ENCODE peak calls at places on chromosomes 4 and X, in nine cellular contexts. I is mucosa of descending colon, T is lower lobe of right lung, Y is PC-3, M is endodermal cell, R is HFFc6, N is Panc1, J is GM13976, L is cardiac fibroblast. S is an unnamed sample.

GRCh38 chr4:122826596-122827257 is at the start of gene FGF2:
- DNase-seq in I (peak), T (peak), Y (peak), M (peak), R (peak), N (no peak), J (peak), L (peak), S (peak)

GRCh38 chr4:22428441-22428840 is 87.4 kb downstream of the ADGRA3 start:
- DNase-seq in I (no peak), T (no peak), Y (no peak), M (no peak), R (no peak), N (no peak), J (no peak), L (no peak), S (no peak)

GRCh38 chr4:133154725-133155124 is 5.6 kb downstream of the PCDH10 start:
- DNase-seq in I (no peak), T (no peak), Y (peak), M (peak), R (peak), N (peak), J (peak), L (peak), S (peak)

GRCh38 chr4:152063301-152064235 is 302.8 kb upstream of the GATB start:
- DNase-seq in I (peak), T (no peak), Y (peak), M (no peak), R (peak), N (no peak), J (no peak), L (no peak), S (no peak)

GRCh38 chr4:138439143-138439581 is 197.0 kb upstream of the SLC7A11 start:
- DNase-seq in I (no peak), T (no peak), Y (peak), M (no peak), R (no peak), N (no peak), J (no peak), L (no peak), S (no peak)

GRCh38 chrX:2559124-2559523 is 58.3 kb upstream of the DHRSX start:
- DNase-seq in I (no peak), T (no peak), Y (no peak), M (no peak), R (peak), N (no peak), J (no peak), L (no peak), S (no peak)

GRCh38 chr4:184453402-184454160 is 20.8 kb downstream of the IRF2 start:
- DNase-seq in I (peak), T (no peak), Y (peak), M (peak), R (peak), N (no peak), J (peak), L (peak), S (no peak)

GRCh38 chrX:119760026-119760902 is 1.9 kb downstream of the SOWAHD start:
- DNase-seq in I (no peak), T (no peak), Y (no peak), M (no peak), R (no peak), N (no peak), J (no peak), L (no peak), S (no peak)

GRCh38 chr4:12488672-12489071 is 995.5 kb downstream of the RAB28 start:
- DNase-seq in I (no peak), T (no peak), Y (no peak), M (peak), R (no peak), N (no peak), J (no peak), L (peak), S (no peak)

GRCh38 chrX:104085919-104086318 is 9.9 kb upstream of the TMSB15C start:
- DNase-seq in I (no peak), T (no peak), Y (no peak), M (peak), R (no peak), N (no peak), J (no peak), L (no peak), S (no peak)

GRCh38 chr4:1348014-1348513 is 1.1 kb downstream of the UVSSA start:
- DNase-seq in I (no peak), T (peak), Y (no peak), M (no peak), R (no peak), N (no peak), J (no peak), L (no peak), S (no peak)

GRCh38 chr4:87679449-87680169 is 29.5 kb downstream of the DMP1 start:
- DNase-seq in I (peak), T (no peak), Y (peak), M (peak), R (peak), N (peak), J (peak), L (peak), S (peak)

DNA sequence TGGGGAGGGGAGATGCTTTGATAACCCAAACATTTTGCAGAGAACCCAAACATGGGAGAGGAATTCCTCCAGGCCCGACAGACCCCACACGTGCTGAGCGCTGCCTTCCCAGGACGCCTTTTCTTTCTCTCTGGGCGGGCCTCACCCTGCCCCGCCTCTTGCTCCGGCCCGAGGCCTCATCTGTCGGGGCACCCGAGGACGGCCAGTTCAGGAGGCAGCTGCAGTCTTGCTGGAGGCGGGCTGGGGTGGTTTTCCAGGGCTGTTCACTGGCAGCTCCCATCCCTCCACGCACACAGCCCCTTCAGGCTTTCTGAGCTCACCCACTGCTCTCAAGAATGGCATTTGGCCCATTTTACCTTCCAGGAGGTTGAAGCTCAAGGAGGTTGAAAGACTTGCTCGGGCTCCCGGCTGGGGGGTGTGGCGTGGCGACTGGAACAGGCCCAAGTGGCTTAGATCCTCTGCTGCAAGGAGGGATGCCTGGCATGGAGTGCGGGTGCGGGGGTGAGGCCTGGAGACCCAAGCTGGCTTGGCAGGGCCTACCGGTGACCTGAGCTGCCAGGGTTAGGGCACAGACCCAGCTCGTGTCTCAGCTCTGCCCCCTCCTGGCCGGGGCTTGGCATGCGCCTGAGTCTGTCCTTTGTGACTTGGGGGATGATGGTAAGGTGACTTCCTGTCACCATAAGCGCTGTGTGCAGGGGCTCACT is 99.2 kb downstream of the PSAPL1 start:
- DNase-seq in I (peak), T (peak), Y (peak), M (peak), R (no peak), N (no peak), J (peak), L (peak), S (peak)
- TF ChIP-seq CTCF in I (peak), T (peak), Y (peak), M (peak), R (peak), N (peak), J (peak), L (peak), S (peak)

DNA sequence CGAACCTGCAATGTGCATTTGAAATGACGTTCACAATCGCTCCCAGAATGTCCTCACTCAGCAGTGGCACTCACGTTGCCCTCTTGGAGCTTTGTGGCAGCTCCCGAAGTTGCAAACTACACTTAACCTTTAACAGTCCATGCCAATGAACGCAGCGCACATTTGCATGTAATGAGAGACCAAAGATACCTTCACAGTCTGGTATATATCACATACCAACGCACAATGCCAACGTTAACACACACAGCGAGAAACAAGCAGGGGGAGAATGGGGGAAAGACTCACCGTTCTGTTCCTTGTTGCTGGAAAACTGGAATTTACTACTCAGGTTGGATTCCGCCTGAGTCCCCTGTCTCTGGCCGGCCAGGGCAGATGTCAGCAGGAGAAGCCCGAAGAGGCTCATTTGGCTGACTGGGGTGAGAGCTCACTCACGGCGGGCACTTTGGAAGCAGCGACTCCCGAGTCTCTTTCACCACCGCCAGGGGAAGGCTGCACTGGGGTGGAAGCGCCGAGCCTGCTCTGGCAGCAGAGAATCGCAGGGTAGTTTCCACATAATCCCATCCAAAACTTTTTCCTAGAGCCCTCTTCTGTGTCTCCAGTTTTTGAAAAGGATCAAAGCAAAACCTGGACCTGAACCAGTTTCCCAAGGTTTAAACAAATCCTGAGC is 965 bp downstream of the PDGFC start:
- DNase-seq in I (peak), T (peak), Y (peak), M (peak), R (peak), N (no peak), J (peak), L (peak), S (peak)
- TF ChIP-seq CTCF in I (no peak), T (peak), Y (peak), M (peak), R (peak), N (peak), J (no peak), L (peak), S (peak)

GRCh38 chr4:77123403-77123802 is 33.6 kb upstream of the CCNG2 start:
- DNase-seq in I (no peak), T (no peak), Y (no peak), M (no peak), R (no peak), N (no peak), J (no peak), L (no peak), S (no peak)

GRCh38 chr4:77120888-77121508 is 36.0 kb upstream of the CCNG2 start:
- DNase-seq in I (no peak), T (no peak), Y (peak), M (no peak), R (no peak), N (no peak), J (peak), L (no peak), S (no peak)
- TF ChIP-seq CTCF in I (no peak), T (no peak), Y (no peak), M (peak), R (no peak), N (peak), J (peak), L (no peak), S (no peak)

DNA sequence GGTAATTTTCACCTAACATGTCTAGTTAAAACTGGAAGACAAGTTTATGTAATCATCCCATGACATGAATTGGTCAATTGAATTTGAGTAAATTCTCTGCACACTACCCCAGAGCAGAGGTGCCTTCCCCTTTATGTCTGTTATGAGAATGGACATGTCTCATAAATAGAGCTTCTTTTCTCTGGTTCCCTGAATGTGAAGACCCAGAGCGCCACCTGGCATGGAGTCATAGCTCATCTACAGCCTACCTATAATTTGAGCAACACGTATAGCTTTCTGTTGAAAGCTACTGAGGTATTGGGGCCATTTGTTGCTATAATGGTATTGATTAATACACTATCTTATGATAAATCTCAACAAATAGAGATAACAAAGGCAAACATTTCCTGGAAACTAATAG is 626.5 kb upstream of the GALNTL6 start:
- DNase-seq in I (no peak), T (no peak), Y (no peak), M (peak), R (no peak), N (no peak), J (no peak), L (no peak), S (no peak)
- TF ChIP-seq CTCF in I (no peak), T (no peak), Y (no peak), M (peak), R (no peak), N (no peak), J (no peak), L (no peak), S (no peak)

DNA sequence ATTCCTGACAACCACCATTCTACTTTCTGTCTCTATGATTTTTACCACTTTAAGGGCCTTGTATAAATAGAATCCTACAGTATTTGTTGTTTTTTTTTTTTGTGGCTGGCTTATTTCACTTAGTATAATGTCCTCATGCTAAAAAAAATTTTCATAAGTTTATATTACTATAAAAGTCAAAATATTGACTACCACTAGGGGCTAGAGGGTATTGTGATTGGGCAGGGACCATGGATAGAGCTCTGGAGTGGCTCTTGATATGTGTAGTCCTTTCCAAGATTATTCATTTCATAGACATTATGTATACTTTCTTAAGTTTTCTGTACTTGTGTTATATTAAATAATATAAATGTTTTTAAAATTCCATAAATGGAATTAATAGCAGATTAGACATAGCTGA is 34.6 kb downstream of the MYOZ2 start:
- DNase-seq in I (no peak), T (no peak), Y (no peak), M (no peak), R (no peak), N (no peak), J (no peak), L (no peak), S (no peak)
- TF ChIP-seq CTCF in I (no peak), T (no peak), Y (no peak), M (peak), R (peak), N (no peak), J (no peak), L (peak), S (no peak)

GRCh38 chrX:1075741-1076140 is 136.7 kb downstream of the CRLF2 start:
- DNase-seq in I (no peak), T (no peak), Y (no peak), M (no peak), R (no peak), N (no peak), J (no peak), L (no peak), S (no peak)

GRCh38 chrX:1074755-1075154 is 137.7 kb downstream of the CRLF2 start:
- DNase-seq in I (no peak), T (no peak), Y (no peak), M (no peak), R (no peak), N (no peak), J (no peak), L (no peak), S (no peak)

GRCh38 chrX:1074172-1074571 is 138.3 kb downstream of the CRLF2 start:
- DNase-seq in I (no peak), T (no peak), Y (no peak), M (no peak), R (no peak), N (no peak), J (no peak), L (no peak), S (no peak)

GRCh38 chrX:1075156-1075555 is 137.3 kb downstream of the CRLF2 start:
- DNase-seq in I (no peak), T (no peak), Y (no peak), M (no peak), R (no peak), N (no peak), J (no peak), L (no peak), S (no peak)

GRCh38 chrX:1077140-1077539 is 135.3 kb downstream of the CRLF2 start:
- DNase-seq in I (no peak), T (no peak), Y (no peak), M (peak), R (no peak), N (no peak), J (no peak), L (no peak), S (no peak)
- TF ChIP-seq CTCF in I (no peak), T (no peak), Y (no peak), M (no peak), R (no peak), N (no peak), J (no peak), L (no peak), S (no peak)

DNA sequence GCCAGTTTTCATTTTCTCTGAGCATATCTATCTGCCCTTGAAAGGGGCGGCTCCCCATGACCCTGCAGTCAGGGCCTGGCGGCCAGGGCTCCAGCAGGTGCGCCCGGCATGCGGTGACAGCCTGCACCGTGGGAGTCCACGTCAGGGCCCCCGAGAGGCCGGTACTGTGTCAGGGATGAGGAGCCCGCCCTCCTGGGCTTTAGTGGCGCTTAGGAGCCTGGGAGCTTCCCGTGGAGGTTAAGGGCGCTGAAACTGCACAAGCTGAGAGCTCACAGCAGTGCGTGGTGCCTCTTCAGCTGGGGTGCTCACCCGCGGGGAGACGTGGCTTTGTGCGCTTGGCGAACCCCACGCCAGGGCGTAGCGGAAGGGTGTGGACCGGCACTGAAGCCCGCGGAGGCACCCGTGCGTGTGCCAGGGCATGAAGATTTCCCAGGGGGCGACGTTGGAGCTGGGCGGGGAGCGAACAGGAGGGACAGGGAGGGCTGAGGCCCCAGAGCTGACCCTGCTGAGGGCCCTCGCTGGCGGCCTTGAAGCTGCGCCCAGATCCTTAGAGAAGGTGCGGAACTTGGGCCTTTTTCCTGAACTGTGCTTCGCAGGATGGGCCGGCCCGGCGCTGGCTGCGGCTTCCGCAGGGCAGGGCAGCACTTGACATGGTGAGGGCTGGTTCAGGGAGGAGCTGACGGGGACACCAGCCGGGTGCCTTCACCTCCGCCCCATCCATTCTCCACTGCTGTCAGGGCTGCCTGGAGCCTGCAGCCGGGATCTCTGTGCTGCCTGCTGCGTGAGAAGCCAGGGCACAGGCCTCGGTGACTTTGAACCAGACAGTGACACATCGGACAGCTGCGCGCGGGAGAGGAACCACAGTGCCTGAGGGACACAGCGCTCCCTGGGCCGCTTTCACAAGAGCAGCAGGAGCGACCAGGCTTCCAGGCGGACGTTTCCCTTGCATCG is 32.9 kb downstream of the HTT-AS start:
- DNase-seq in I (peak), T (peak), Y (peak), M (peak), R (peak), N (no peak), J (peak), L (peak), S (no peak)
- TF ChIP-seq CTCF in I (no peak), T (no peak), Y (no peak), M (no peak), R (no peak), N (no peak), J (no peak), L (no peak), S (no peak)

GRCh38 chrX:35728481-35728880 is 69.7 kb upstream of the MAGEB16 start:
- DNase-seq in I (no peak), T (no peak), Y (peak), M (peak), R (no peak), N (no peak), J (no peak), L (no peak), S (no peak)

GRCh38 chrX:35722128-35722527 is 76.0 kb upstream of the MAGEB16 start:
- DNase-seq in I (no peak), T (no peak), Y (no peak), M (no peak), R (no peak), N (no peak), J (no peak), L (no peak), S (no peak)

DNA sequence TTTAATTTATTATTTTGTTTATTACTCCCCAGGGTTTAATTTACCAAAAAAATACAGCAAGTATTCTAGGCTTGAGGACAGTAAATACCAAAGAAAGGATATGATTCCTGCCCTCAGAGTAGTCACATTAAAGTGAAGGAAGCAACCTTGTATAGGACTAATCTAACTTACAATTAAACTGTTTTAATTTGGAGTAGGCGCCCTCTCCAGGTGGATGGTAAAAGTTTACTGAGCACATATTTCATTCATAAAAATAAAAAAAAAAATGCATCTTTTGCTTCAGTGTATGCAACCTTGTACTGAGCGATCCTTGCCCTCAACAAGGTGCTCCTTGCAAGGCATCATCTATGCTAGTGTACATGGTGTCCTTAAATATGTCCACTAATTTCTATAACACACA is 72.0 kb upstream of the MAGEB16 start:
- DNase-seq in I (peak), T (no peak), Y (peak), M (no peak), R (peak), N (no peak), J (no peak), L (peak), S (no peak)
- TF ChIP-seq CTCF in I (no peak), T (no peak), Y (peak), M (peak), R (peak), N (peak), J (no peak), L (no peak), S (no peak)

GRCh38 chr4:82739292-82740190 is 59.1 kb downstream of the SCD5 start:
- DNase-seq in I (peak), T (peak), Y (peak), M (peak), R (peak), N (peak), J (peak), L (peak), S (peak)
- TF ChIP-seq CTCF in I (peak), T (peak), Y (peak), M (peak), R (peak), N (peak), J (peak), L (peak), S (peak)

DNA sequence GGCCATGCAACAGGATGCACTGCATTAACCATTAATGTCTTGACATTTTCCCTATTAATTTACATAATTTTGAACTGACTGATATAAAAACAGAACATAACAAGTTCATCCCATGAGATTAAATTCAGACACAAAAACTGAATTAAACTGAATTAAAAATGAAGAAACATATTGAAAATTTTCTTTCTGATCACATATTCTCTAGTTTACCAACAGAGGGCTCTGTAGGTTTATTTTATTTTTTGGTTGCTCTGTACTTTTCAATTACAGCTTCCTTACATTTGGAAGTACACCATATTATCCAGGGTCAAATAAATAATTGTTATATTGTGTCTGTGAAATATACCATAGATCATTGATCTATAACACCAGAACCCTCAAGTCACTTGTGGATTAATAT is 27.3 kb upstream of the CT83 start:
- DNase-seq in I (no peak), T (no peak), Y (peak), M (no peak), R (no peak), N (no peak), J (no peak), L (peak), S (no peak)
- TF ChIP-seq CTCF in I (no peak), T (no peak), Y (peak), M (peak), R (peak), N (peak), J (no peak), L (peak), S (peak)

S was measured in mesothelial cell of epicardium.